ENCODE peak calls at places on chromosomes 5 and 9, in five cellular contexts. L, U, Z, K and A are unnamed samples.

GRCh38 chr5:141135030-141135717 is at the start of gene PCDHB5:
- DNase-seq in L (peak; percentile 38), U (peak; percentile 26), Z (no peak), K (peak; percentile 12), A (no peak)

GRCh38 chr5:154005648-154006047 is 33.1 kb downstream of the FAM114A2 start:
- DNase-seq in L (no peak), U (no peak), Z (no peak), K (no peak), A (no peak)

GRCh38 chr5:94969174-94969573 is 315.7 kb downstream of the MCTP1 start:
- DNase-seq in L (peak; percentile 62), U (no peak), Z (no peak), K (peak; percentile 52), A (no peak)

GRCh38 chr9:109856785-109857184 is 76.8 kb downstream of the PALM2AKAP2 start:
- DNase-seq in L (no peak), U (no peak), Z (no peak), K (peak; percentile 4), A (no peak)

GRCh38 chr5:10229306-10230048 is 20.2 kb downstream of the ATPSCKMT start:
- DNase-seq in L (no peak), U (no peak), Z (no peak), K (no peak), A (no peak)

GRCh38 chr9:93126825-93127368 is 7.2 kb downstream of the NINJ1 start:
- DNase-seq in L (peak; percentile 50), U (no peak), Z (peak; percentile 88), K (no peak), A (no peak)

GRCh38 chr5:61658592-61659008 is 326.5 kb downstream of the ZSWIM6 start:
- DNase-seq in L (peak; percentile 74), U (peak; percentile 77), Z (peak; percentile 44), K (peak; percentile 64), A (peak; percentile 21)

GRCh38 chr9:137674307-137675305 is 55.8 kb downstream of the EHMT1 start:
- DNase-seq in L (no peak), U (no peak), Z (no peak), K (no peak), A (no peak)

GRCh38 chr9:92350129-92350739 is 24.5 kb downstream of the CENPP start:
- DNase-seq in L (no peak), U (no peak), Z (no peak), K (no peak), A (no peak)

GRCh38 chr5:170554566-170555267 is 50.9 kb downstream of the KCNIP1 start:
- DNase-seq in L (no peak), U (no peak), Z (no peak), K (no peak), A (no peak)

GRCh38 chr5:96781031-96781733 is 26.6 kb downstream of the ERAP1 start:
- DNase-seq in L (peak; percentile 53), U (no peak), Z (no peak), K (no peak), A (no peak)

GRCh38 chr9:21549251-21549765 is 67.2 kb upstream of the IFNE start:
- DNase-seq in L (peak; percentile 100), U (no peak), Z (no peak), K (no peak), A (no peak)

GRCh38 chr5:150082364-150082763 is 4.0 kb downstream of the CSF1R start:
- DNase-seq in L (no peak), U (no peak), Z (no peak), K (peak; percentile 76), A (no peak)

GRCh38 chr9:73596321-73596720 is 444.7 kb downstream of the ANXA1 start:
- DNase-seq in L (no peak), U (no peak), Z (no peak), K (no peak), A (no peak)

GRCh38 chr9:99253772-99254431 is 31.8 kb downstream of the SEC61B start:
- DNase-seq in L (no peak), U (no peak), Z (no peak), K (no peak), A (peak; percentile 90)

GRCh38 chr5:39800202-39800601 is 375.4 kb upstream of the DAB2 start:
- DNase-seq in L (no peak), U (no peak), Z (no peak), K (no peak), A (no peak)

GRCh38 chr9:137408651-137409405 is 14.1 kb downstream of the EXD3 start:
- DNase-seq in L (no peak), U (no peak), Z (no peak), K (no peak), A (no peak)

GRCh38 chr9:1599961-1600360 is 415.2 kb upstream of the SMARCA2 start:
- DNase-seq in L (no peak), U (no peak), Z (no peak), K (no peak), A (no peak)

GRCh38 chr9:4984171-4984570 is 901 bp upstream of the JAK2 start:
- DNase-seq in L (no peak), U (peak; percentile 15), Z (peak; percentile 21), K (no peak), A (no peak)

GRCh38 chr5:61313960-61314681 is 17.9 kb upstream of the ZSWIM6 start:
- DNase-seq in L (peak; percentile 97), U (no peak), Z (no peak), K (peak; percentile 47), A (no peak)

GRCh38 chr5:56415356-56415765 is 182.2 kb upstream of the ANKRD55 start:
- DNase-seq in L (no peak), U (no peak), Z (no peak), K (peak; percentile 97), A (peak; percentile 92)

GRCh38 chr5:112668016-112668415 is 69.7 kb upstream of the APC start:
- DNase-seq in L (no peak), U (no peak), Z (no peak), K (no peak), A (no peak)

GRCh38 chr9:111429175-111429574 is 55.0 kb downstream of the ECPAS start:
- DNase-seq in L (no peak), U (no peak), Z (peak; percentile 85), K (no peak), A (no peak)

GRCh38 chr5:68456756-68457217 is 241.2 kb downstream of the PIK3R1 start:
- DNase-seq in L (peak; percentile 65), U (peak; percentile 17), Z (peak; percentile 20), K (no peak), A (no peak)

GRCh38 chr9:36126016-36126786 is 10.3 kb upstream of the GLIPR2 start:
- DNase-seq in L (no peak), U (no peak), Z (no peak), K (peak; percentile 67), A (no peak)

GRCh38 chr9:118003240-118003639 is 299.0 kb downstream of the TLR4 start:
- DNase-seq in L (no peak), U (no peak), Z (no peak), K (peak; percentile 17), A (no peak)

GRCh38 chr5:81424728-81425127 is 30.8 kb upstream of the ACOT12 start:
- DNase-seq in L (no peak), U (no peak), Z (no peak), K (no peak), A (no peak)
- TF ChIP-seq MYC in L (no peak), U (no peak), Z (no peak), K (no peak), A (no peak)

DNA sequence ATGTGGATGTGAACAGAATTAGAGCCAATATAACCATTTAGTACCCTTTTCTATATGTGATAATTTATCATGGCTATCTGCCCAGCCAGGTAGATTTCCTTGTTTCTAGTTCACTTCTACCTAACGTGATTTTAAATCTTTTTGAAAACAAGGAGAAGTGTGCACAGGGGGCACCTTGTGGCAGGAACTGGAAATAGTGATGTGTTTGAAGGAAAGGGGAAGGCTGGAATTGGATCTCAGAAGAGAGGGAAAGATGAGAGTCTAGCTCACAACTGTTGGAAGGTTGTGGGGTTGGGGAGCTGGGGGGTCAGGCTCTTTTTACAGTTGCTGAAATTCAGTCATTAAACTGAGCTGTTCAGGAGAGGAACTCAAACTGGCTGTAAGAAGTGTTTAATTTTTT is 219.5 kb downstream of the KCTD16 start:
- DNase-seq in L (peak; percentile 3), U (peak; percentile 3), Z (peak; percentile 3), K (no peak), A (no peak)
- TF ChIP-seq MYC in L (no peak), U (no peak), Z (no peak), K (no peak), A (no peak)

GRCh38 chr5:139710370-139711066 is 62.4 kb downstream of the CXXC5 start:
- DNase-seq in L (no peak), U (peak; percentile 47), Z (peak; percentile 73), K (peak; percentile 49), A (no peak)
- TF ChIP-seq MYC in L (no peak), U (no peak), Z (no peak), K (no peak), A (no peak)

GRCh38 chr9:129337287-129338140 is 159.5 kb upstream of the IER5L start:
- DNase-seq in L (no peak), U (no peak), Z (no peak), K (no peak), A (no peak)

GRCh38 chr9:129339539-129340157 is 161.6 kb upstream of the IER5L start:
- DNase-seq in L (no peak), U (no peak), Z (no peak), K (no peak), A (no peak)

GRCh38 chr9:129340427-129341196 is 162.6 kb upstream of the IER5L start:
- DNase-seq in L (no peak), U (no peak), Z (no peak), K (no peak), A (no peak)

GRCh38 chr9:129336601-129337286 is 158.7 kb upstream of the IER5L start:
- DNase-seq in L (peak; percentile 23), U (no peak), Z (no peak), K (no peak), A (no peak)

GRCh38 chr9:129338701-129339445 is 160.8 kb upstream of the IER5L start:
- DNase-seq in L (no peak), U (no peak), Z (no peak), K (no peak), A (no peak)
- TF ChIP-seq MYC in L (no peak), U (no peak), Z (no peak), K (no peak), A (no peak)